ENCODE peak calls at places on chromosomes 16 and 17, in five cellular contexts. Z, V, K, C and R are unnamed samples.

GRCh38 chr17:1460233-1460632 is 4.2 kb upstream of the CRK start:
- DNase-seq in Z (peak), V (peak), K (no peak), C (peak), R (no peak)

GRCh38 chr17:42675348-42675983 is 1.3 kb downstream of the PLEKHH3 start:
- DNase-seq in Z (no peak), V (peak), K (no peak), C (peak), R (no peak)

GRCh38 chr17:75994802-75995350 is 5.8 kb upstream of the CDK3 start:
- DNase-seq in Z (no peak), V (no peak), K (no peak), C (no peak), R (no peak)

GRCh38 chr16:22977294-22977697 is 163.3 kb downstream of the HS3ST2 start:
- DNase-seq in Z (peak), V (no peak), K (no peak), C (no peak), R (no peak)

GRCh38 chr16:73878616-73879015 is 418.0 kb upstream of the PSMD7 start:
- DNase-seq in Z (peak), V (no peak), K (peak), C (no peak), R (peak)

GRCh38 chr16:426115-426905 is 861 bp downstream of the RAB11FIP3 start:
- DNase-seq in Z (peak), V (peak), K (no peak), C (no peak), R (no peak)

GRCh38 chr16:17377360-17378324 is 93.1 kb downstream of the XYLT1 start:
- DNase-seq in Z (peak), V (no peak), K (no peak), C (no peak), R (no peak)

GRCh38 chr16:71855937-71856662 is 10.3 kb downstream of the ATXN1L start:
- DNase-seq in Z (peak), V (no peak), K (no peak), C (no peak), R (no peak)

GRCh38 chr16:48272837-48273421 is 25.6 kb upstream of the ABCC11 start:
- DNase-seq in Z (no peak), V (peak), K (no peak), C (no peak), R (no peak)

GRCh38 chr17:18026408-18026776 is 12.6 kb downstream of the ATPAF2 start:
- DNase-seq in Z (peak), V (no peak), K (peak), C (no peak), R (peak)

GRCh38 chr17:29042679-29043538 is at the start of gene PIPOX:
- DNase-seq in Z (peak), V (peak), K (no peak), C (no peak), R (no peak)

GRCh38 chr16:85661131-85662035 is 27.4 kb downstream of the GINS2 start:
- DNase-seq in Z (no peak), V (no peak), K (no peak), C (no peak), R (no peak)

GRCh38 chr17:51630101-51630671 is 369.8 kb downstream of the UTP18 start:
- DNase-seq in Z (no peak), V (no peak), K (no peak), C (no peak), R (no peak)

GRCh38 chr17:75549246-75550138 is 24.0 kb downstream of the LLGL2 start:
- DNase-seq in Z (no peak), V (peak), K (no peak), C (peak), R (no peak)

GRCh38 chr16:69351309-69352027 is at the start of gene TMED6:
- DNase-seq in Z (no peak), V (no peak), K (no peak), C (peak), R (no peak)

GRCh38 chr17:45841883-45842525 is 2.7 kb upstream of the SPPL2C start:
- DNase-seq in Z (no peak), V (no peak), K (no peak), C (no peak), R (no peak)

GRCh38 chr16:12059216-12059769 is 82.8 kb downstream of the SNX29 start:
- DNase-seq in Z (peak), V (peak), K (no peak), C (no peak), R (no peak)

GRCh38 chr17:7589891-7590611 is at the start of gene SOX15:
- DNase-seq in Z (peak), V (no peak), K (no peak), C (no peak), R (no peak)

GRCh38 chr17:7590743-7591142 is 849 bp upstream of the SOX15 start:
- DNase-seq in Z (peak), V (no peak), K (no peak), C (no peak), R (no peak)

GRCh38 chr17:7588553-7589203 is 1.2 kb downstream of the SOX15 start:
- DNase-seq in Z (peak), V (no peak), K (no peak), C (no peak), R (no peak)

GRCh38 chr17:7587831-7588230 is 2.1 kb downstream of the SOX15 start:
- DNase-seq in Z (peak), V (no peak), K (no peak), C (no peak), R (no peak)

DNA sequence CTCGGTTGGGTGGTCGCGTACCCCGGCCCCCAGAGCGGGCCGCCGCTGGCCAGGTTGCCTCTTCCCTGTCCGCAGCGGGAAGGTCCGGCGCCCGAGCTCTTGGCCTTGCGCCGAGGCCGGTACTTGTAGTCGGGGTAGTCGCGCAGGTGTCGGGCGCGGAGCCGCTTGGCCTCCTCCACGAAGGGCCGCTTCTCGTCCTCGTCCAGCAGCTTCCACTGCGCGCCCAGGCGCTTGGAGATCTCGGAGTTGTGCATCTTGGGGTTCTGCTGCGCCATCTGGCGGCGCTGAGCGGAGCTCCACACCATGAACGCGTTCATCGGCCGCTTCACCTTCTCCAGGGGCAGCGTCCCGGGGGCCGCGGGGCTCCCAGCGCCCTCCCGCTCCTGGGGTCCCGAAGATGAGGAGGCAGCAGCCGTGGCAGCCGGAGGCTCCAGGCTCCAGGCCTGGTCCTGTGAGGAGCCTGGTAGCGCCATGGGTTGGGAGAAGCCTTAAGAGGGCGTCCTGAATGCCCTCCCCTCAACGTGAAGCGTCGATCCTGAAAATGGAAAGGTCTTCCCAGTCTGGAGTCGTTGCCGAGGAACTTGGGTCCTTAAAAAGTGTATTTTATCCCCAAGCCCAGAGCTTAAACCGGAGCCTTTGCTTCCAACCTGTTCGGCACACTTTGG is 558 bp downstream of the SOX15 start:
- DNase-seq in Z (peak), V (peak), K (no peak), C (peak), R (peak)
- H3K4me3 ChIP-seq in Z (peak), V (no peak), K (peak), C (peak), R (peak)

DNA sequence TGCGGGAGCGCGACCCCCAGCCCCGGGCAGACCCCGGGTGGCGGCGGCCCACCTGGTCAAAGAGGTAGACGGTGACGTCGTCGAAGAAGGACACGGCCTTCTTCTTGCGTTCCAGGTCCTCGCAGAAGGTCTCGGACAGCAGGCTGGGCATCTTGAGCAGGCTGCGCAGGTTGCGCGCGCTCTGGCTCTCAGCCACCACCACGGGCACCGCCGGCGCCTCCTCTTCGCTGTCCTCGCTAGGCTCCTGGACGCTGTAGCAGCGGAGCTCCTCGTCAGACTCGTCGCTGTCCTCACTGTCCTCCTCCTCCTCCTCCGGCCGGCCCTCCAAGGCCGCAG is 45.2 kb upstream of the PVALEF start:
- DNase-seq in Z (no peak), V (no peak), K (no peak), C (no peak), R (no peak)
- TF ChIP-seq CTCF in Z (no peak), V (no peak), K (no peak), C (no peak), R (no peak)

GRCh38 chr16:70695351-70696070 is 9.7 kb upstream of the MTSS2 start:
- DNase-seq in Z (peak), V (peak), K (no peak), C (peak), R (no peak)
- H3K4me3 ChIP-seq in Z (no peak), V (no peak), K (no peak), C (no peak), R (no peak)

GRCh38 chr16:75227361-75228142 is 8.8 kb downstream of the CTRB1 start:
- DNase-seq in Z (no peak), V (no peak), K (no peak), C (no peak), R (no peak)

GRCh38 chr16:75225092-75225491 is 6.3 kb downstream of the CTRB1 start:
- DNase-seq in Z (no peak), V (no peak), K (no peak), C (no peak), R (no peak)

GRCh38 chr16:75228143-75228976 is 9.6 kb downstream of the CTRB1 start:
- DNase-seq in Z (no peak), V (no peak), K (no peak), C (no peak), R (no peak)

GRCh38 chr16:75225678-75226515 is 7.1 kb downstream of the CTRB1 start:
- DNase-seq in Z (no peak), V (no peak), K (no peak), C (no peak), R (no peak)

GRCh38 chr16:75226550-75227360 is 8.0 kb downstream of the CTRB1 start:
- DNase-seq in Z (no peak), V (no peak), K (no peak), C (no peak), R (no peak)
- TF ChIP-seq CTCF in Z (no peak), V (no peak), K (no peak), C (no peak), R (no peak)